ENCODE peak calls at places on chromosomes 12 and 14, in six cellular contexts. One of them, this sample, is unnamed. For H3K36me3 and H3K27me3, the result is how much of the 10 kb centered on the place peaks cover.

GRCh38 chr12:62799126-62799736 is 135.7 kb downstream of the PPM1H start:
- DNase-seq in tibial artery: peak
- DNase-seq in IMR-90: peak
- DNase-seq in tibial nerve: no peak
- DNase-seq in BJ: no peak
- DNase-seq in naive thymus-derived CD4-positive, alpha-beta T cell: peak
- DNase-seq in this sample: peak

GRCh38 chr14:96225745-96226151 is 21.1 kb downstream of the BDKRB2 start:
- DNase-seq in tibial artery: no peak
- DNase-seq in IMR-90: peak
- DNase-seq in tibial nerve: no peak
- DNase-seq in BJ: peak
- DNase-seq in naive thymus-derived CD4-positive, alpha-beta T cell: no peak
- DNase-seq in this sample: peak

GRCh38 chr14:69887740-69888657 is 8.8 kb downstream of the SMOC1 start:
- DNase-seq in tibial artery: no peak
- DNase-seq in IMR-90: peak
- DNase-seq in tibial nerve: no peak
- DNase-seq in BJ: no peak
- DNase-seq in naive thymus-derived CD4-positive, alpha-beta T cell: no peak
- DNase-seq in this sample: no peak

GRCh38 chr14:99191663-99192621 is 80.1 kb downstream of the BCL11B start:
- DNase-seq in tibial artery: peak
- DNase-seq in IMR-90: peak
- DNase-seq in tibial nerve: no peak
- DNase-seq in BJ: peak
- DNase-seq in naive thymus-derived CD4-positive, alpha-beta T cell: peak
- DNase-seq in this sample: no peak

GRCh38 chr12:67208326-67209067 is 60.7 kb upstream of the CAND1 start:
- DNase-seq in tibial artery: no peak
- DNase-seq in IMR-90: no peak
- DNase-seq in tibial nerve: no peak
- DNase-seq in BJ: no peak
- DNase-seq in naive thymus-derived CD4-positive, alpha-beta T cell: no peak
- DNase-seq in this sample: no peak

GRCh38 chr12:76614364-76614763 is 54.8 kb upstream of the OSBPL8 start:
- DNase-seq in tibial artery: no peak
- DNase-seq in IMR-90: no peak
- DNase-seq in tibial nerve: no peak
- DNase-seq in BJ: no peak
- DNase-seq in naive thymus-derived CD4-positive, alpha-beta T cell: no peak
- DNase-seq in this sample: no peak

GRCh38 chr12:51546102-51546501 is 44.9 kb upstream of the SCN8A start:
- DNase-seq in tibial artery: no peak
- DNase-seq in IMR-90: no peak
- DNase-seq in tibial nerve: no peak
- DNase-seq in BJ: no peak
- DNase-seq in naive thymus-derived CD4-positive, alpha-beta T cell: no peak
- DNase-seq in this sample: no peak

GRCh38 chr12:75944097-75944904 is 87.3 kb downstream of the PHLDA1 start:
- DNase-seq in tibial artery: no peak
- DNase-seq in IMR-90: peak
- DNase-seq in tibial nerve: no peak
- DNase-seq in BJ: peak
- DNase-seq in naive thymus-derived CD4-positive, alpha-beta T cell: no peak
- DNase-seq in this sample: peak

GRCh38 chr14:61280092-61280525 is 1.0 kb downstream of the TMEM30B start:
- DNase-seq in tibial artery: peak
- DNase-seq in IMR-90: no peak
- DNase-seq in tibial nerve: no peak
- DNase-seq in BJ: no peak
- DNase-seq in naive thymus-derived CD4-positive, alpha-beta T cell: peak
- DNase-seq in this sample: no peak

GRCh38 chr14:29390046-29390841 is 537.4 kb downstream of the PRKD1 start:
- DNase-seq in tibial artery: no peak
- DNase-seq in IMR-90: no peak
- DNase-seq in tibial nerve: no peak
- DNase-seq in BJ: no peak
- DNase-seq in naive thymus-derived CD4-positive, alpha-beta T cell: no peak
- DNase-seq in this sample: no peak

GRCh38 chr12:120692524-120693033 is 5.6 kb downstream of the MLEC start:
- DNase-seq in tibial artery: no peak
- DNase-seq in IMR-90: peak
- DNase-seq in tibial nerve: no peak
- DNase-seq in BJ: no peak
- DNase-seq in naive thymus-derived CD4-positive, alpha-beta T cell: no peak
- DNase-seq in this sample: no peak

GRCh38 chr12:104121001-104121400 is 17.0 kb downstream of the NFYB start:
- DNase-seq in tibial artery: no peak
- DNase-seq in IMR-90: peak
- DNase-seq in tibial nerve: no peak
- DNase-seq in BJ: peak
- DNase-seq in naive thymus-derived CD4-positive, alpha-beta T cell: no peak
- DNase-seq in this sample: no peak

GRCh38 chr12:91105807-91106206 is 5.5 kb downstream of the LUM start:
- DNase-seq in tibial artery: no peak
- DNase-seq in IMR-90: no peak
- DNase-seq in tibial nerve: no peak
- DNase-seq in BJ: no peak
- DNase-seq in naive thymus-derived CD4-positive, alpha-beta T cell: no peak
- DNase-seq in this sample: no peak

GRCh38 chr14:103099081-103099732 is 4.7 kb downstream of the EXOC3L4 start:
- DNase-seq in tibial artery: no peak
- DNase-seq in IMR-90: no peak
- DNase-seq in tibial nerve: no peak
- DNase-seq in BJ: no peak
- DNase-seq in naive thymus-derived CD4-positive, alpha-beta T cell: no peak
- DNase-seq in this sample: peak

GRCh38 chr14:67515386-67516079 is 17.6 kb upstream of the PLEKHH1 start:
- DNase-seq in tibial artery: no peak
- DNase-seq in IMR-90: no peak
- DNase-seq in tibial nerve: no peak
- DNase-seq in BJ: no peak
- DNase-seq in naive thymus-derived CD4-positive, alpha-beta T cell: no peak
- DNase-seq in this sample: peak

GRCh38 chr12:88298761-88299242 is 156.7 kb downstream of the TMTC3 start:
- DNase-seq in tibial artery: no peak
- DNase-seq in IMR-90: peak
- DNase-seq in tibial nerve: no peak
- DNase-seq in BJ: no peak
- DNase-seq in naive thymus-derived CD4-positive, alpha-beta T cell: no peak
- DNase-seq in this sample: no peak

GRCh38 chr14:103372552-103373304 is 12.5 kb upstream of the MARK3 start:
- DNase-seq in tibial artery: no peak
- DNase-seq in IMR-90: peak
- DNase-seq in tibial nerve: no peak
- DNase-seq in BJ: peak
- DNase-seq in naive thymus-derived CD4-positive, alpha-beta T cell: no peak
- DNase-seq in this sample: peak

GRCh38 chr12:726281-727140 is 25.9 kb upstream of the WNK1 start:
- DNase-seq in tibial artery: no peak
- DNase-seq in IMR-90: peak
- DNase-seq in tibial nerve: no peak
- DNase-seq in BJ: no peak
- DNase-seq in naive thymus-derived CD4-positive, alpha-beta T cell: peak
- DNase-seq in this sample: no peak

GRCh38 chr12:56521209-56521589 is 421 bp upstream of the RBMS2 start:
- DNase-seq in tibial artery: no peak
- DNase-seq in IMR-90: no peak
- DNase-seq in tibial nerve: no peak
- DNase-seq in BJ: no peak
- DNase-seq in naive thymus-derived CD4-positive, alpha-beta T cell: peak
- DNase-seq in this sample: no peak

GRCh38 chr12:56518570-56518969 is 3.0 kb upstream of the RBMS2 start:
- DNase-seq in tibial artery: no peak
- DNase-seq in IMR-90: peak
- DNase-seq in tibial nerve: no peak
- DNase-seq in BJ: no peak
- DNase-seq in naive thymus-derived CD4-positive, alpha-beta T cell: no peak
- DNase-seq in this sample: no peak

GRCh38 chr12:56520025-56520810 is 1.4 kb upstream of the RBMS2 start:
- DNase-seq in tibial artery: no peak
- DNase-seq in IMR-90: peak
- DNase-seq in tibial nerve: no peak
- DNase-seq in BJ: no peak
- DNase-seq in naive thymus-derived CD4-positive, alpha-beta T cell: no peak
- DNase-seq in this sample: no peak

GRCh38 chr12:56521590-56522371 is at the start of gene RBMS2:
- DNase-seq in tibial artery: peak
- DNase-seq in IMR-90: peak
- DNase-seq in tibial nerve: peak
- DNase-seq in BJ: peak
- DNase-seq in naive thymus-derived CD4-positive, alpha-beta T cell: peak
- DNase-seq in this sample: peak

GRCh38 chr12:56522486-56523193 is 1.0 kb downstream of the RBMS2 start:
- DNase-seq in tibial artery: no peak
- DNase-seq in IMR-90: peak
- DNase-seq in tibial nerve: no peak
- DNase-seq in BJ: no peak
- DNase-seq in naive thymus-derived CD4-positive, alpha-beta T cell: no peak
- DNase-seq in this sample: no peak
- H3K4me3 ChIP-seq in tibial artery: peak
- H3K4me3 ChIP-seq in IMR-90: peak
- H3K4me3 ChIP-seq in tibial nerve: peak
- H3K4me3 ChIP-seq in BJ: peak
- H3K4me3 ChIP-seq in naive thymus-derived CD4-positive, alpha-beta T cell: peak
- H3K4me3 ChIP-seq in this sample: peak

DNA sequence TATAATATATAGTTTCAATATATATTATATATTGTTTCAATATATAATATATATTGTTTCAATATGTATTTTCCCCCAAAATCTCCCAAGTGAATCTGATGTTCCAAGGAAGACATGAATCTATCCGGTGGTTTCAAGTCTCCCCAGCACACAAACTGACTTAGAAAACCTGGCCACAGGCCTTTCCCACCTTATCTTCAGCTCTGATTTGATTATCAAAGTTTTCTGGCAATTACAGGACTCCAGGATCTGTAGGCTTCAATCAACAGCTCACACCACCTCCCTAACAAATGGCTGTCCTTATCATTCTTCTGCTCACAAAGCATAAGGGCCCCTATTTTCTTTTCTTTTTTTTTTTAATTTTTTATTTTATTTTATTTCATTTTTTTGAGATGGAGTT is 22.7 kb upstream of the SPTSSA start:
- DNase-seq in tibial artery: no peak
- DNase-seq in IMR-90: no peak
- DNase-seq in tibial nerve: no peak
- DNase-seq in BJ: no peak
- DNase-seq in naive thymus-derived CD4-positive, alpha-beta T cell: no peak
- DNase-seq in this sample: no peak
- H3K36me3 ChIP-seq in tibial artery: under half
- H3K36me3 ChIP-seq in IMR-90: under half
- H3K36me3 ChIP-seq in tibial nerve: under half
- H3K36me3 ChIP-seq in BJ: under half
- H3K36me3 ChIP-seq in naive thymus-derived CD4-positive, alpha-beta T cell: under half
- H3K36me3 ChIP-seq in this sample: under half

DNA sequence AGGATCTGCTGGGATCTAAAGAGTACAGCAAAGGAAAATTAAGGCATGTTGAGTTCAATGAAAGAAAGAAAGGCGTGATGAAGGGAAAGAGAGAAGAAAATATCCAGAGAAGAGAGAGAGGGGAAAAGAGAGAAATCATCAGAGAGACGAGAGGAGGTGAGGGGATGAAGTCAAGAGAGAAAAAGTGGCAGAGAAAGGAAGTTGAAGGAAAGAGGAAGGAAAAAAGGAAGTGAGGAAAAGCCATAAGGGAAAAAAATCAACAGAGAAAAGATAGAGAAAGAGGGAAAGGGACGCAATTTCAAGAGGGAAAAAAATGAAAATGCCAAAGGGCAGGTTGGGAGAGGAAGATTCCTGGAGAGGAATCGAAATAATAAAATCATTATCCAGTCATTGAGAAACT is 40.4 kb downstream of the LLPH start:
- DNase-seq in tibial artery: no peak
- DNase-seq in IMR-90: no peak
- DNase-seq in tibial nerve: no peak
- DNase-seq in BJ: no peak
- DNase-seq in naive thymus-derived CD4-positive, alpha-beta T cell: no peak
- DNase-seq in this sample: no peak
- H3K27me3 ChIP-seq in tibial artery: under half
- H3K27me3 ChIP-seq in IMR-90: under half
- H3K27me3 ChIP-seq in tibial nerve: under half
- H3K27me3 ChIP-seq in BJ: under half
- H3K27me3 ChIP-seq in naive thymus-derived CD4-positive, alpha-beta T cell: under half
- H3K27me3 ChIP-seq in this sample: under half

DNA sequence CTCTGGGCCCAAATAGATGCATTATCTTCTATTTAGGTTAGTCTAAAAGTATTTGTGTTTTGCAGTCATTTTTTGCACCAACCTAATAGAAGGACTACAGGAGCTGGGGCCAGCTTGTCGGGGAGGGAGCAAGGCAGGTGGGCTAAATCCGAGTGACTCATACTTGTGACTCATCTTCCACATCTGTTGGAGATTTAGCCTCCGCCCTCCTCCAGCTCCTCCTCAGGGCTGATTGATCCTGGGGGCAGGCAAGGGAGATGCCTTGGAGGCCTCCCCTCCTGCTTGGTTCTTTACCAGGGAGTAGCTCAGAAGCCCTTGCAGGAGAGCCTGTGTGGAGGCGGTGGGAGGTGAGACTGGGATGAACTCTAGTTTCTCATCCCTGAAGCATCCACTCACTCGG is 27.9 kb downstream of the RHOF start:
- DNase-seq in tibial artery: no peak
- DNase-seq in IMR-90: peak
- DNase-seq in tibial nerve: no peak
- DNase-seq in BJ: peak
- DNase-seq in naive thymus-derived CD4-positive, alpha-beta T cell: no peak
- DNase-seq in this sample: peak
- H3K4me3 ChIP-seq in tibial artery: no peak
- H3K4me3 ChIP-seq in IMR-90: no peak
- H3K4me3 ChIP-seq in tibial nerve: no peak
- H3K4me3 ChIP-seq in BJ: no peak
- H3K4me3 ChIP-seq in naive thymus-derived CD4-positive, alpha-beta T cell: no peak
- H3K4me3 ChIP-seq in this sample: no peak

DNA sequence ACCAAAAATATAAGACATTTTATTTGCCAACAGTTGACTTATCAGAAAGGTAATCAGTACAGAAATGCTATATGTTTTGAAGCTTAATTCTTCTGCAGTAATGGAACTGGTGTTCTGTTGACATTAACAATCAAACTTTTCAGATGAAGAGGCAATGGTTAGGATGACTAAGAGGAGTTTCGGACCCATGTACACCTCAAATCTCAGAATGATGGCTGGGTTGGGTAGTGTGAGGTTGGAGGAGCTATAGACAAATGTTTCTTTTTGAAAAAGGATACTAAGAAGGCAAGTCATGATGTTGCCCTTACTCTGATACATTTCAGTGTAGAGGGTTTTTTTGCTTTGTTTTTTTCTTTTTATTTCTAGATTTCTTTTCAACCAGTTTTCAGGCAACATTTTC is 66.9 kb downstream of the KNTC1 start:
- DNase-seq in tibial artery: no peak
- DNase-seq in IMR-90: no peak
- DNase-seq in tibial nerve: no peak
- DNase-seq in BJ: no peak
- DNase-seq in naive thymus-derived CD4-positive, alpha-beta T cell: no peak
- DNase-seq in this sample: no peak
- H3K36me3 ChIP-seq in tibial artery: under half
- H3K36me3 ChIP-seq in IMR-90: under half
- H3K36me3 ChIP-seq in tibial nerve: under half
- H3K36me3 ChIP-seq in BJ: under half
- H3K36me3 ChIP-seq in naive thymus-derived CD4-positive, alpha-beta T cell: under half
- H3K36me3 ChIP-seq in this sample: under half